ENCODE peak calls at places on chromosomes 13 and 19, in nine cellular contexts. E is ureter; T is BE2C; C is H4; Y is RWPE2; O is activated naive CD4-positive, alpha-beta T cell treated with anti-CD3 and anti-CD28 coated beads, Interleukin-2, amount 50 U/mL, for 16 hours; S is GM12892; J is nephron progenitor cell; A is HEK293T. G is an unnamed sample.
A peak's percentile ranks its signal among the peaks of the same experiment; 100 is the strongest.

GRCh38 chr13:22161871-22162270 is 491.0 kb downstream of the FGF9 start:
- DNase-seq in E (no peak), S (peak; percentile 1), Y (no peak), J (no peak), O (no peak), C (no peak), A (no peak), T (no peak), G (no peak)

GRCh38 chr19:45863840-45864628 is at the start of gene FOXA3:
- DNase-seq in E (no peak), C (no peak), S (peak; percentile 85), O (peak; percentile 63), T (peak; percentile 38), A (peak; percentile 71), Y (no peak), J (peak; percentile 63), G (peak; percentile 94)

GRCh38 chr13:44434441-44435141 is 61.0 kb downstream of the SERP2 start:
- DNase-seq in Y (no peak), O (no peak), T (no peak), J (no peak), S (no peak), E (no peak), A (no peak), C (no peak), G (no peak)

GRCh38 chr19:33247441-33247819 is 21.8 kb upstream of the SLC7A10 start:
- DNase-seq in O (no peak), T (no peak), Y (no peak), E (no peak), A (no peak), J (no peak), S (no peak), C (no peak), G (no peak)

GRCh38 chr19:42532881-42533280 is 4.6 kb upstream of the CEACAM1 start:
- DNase-seq in C (no peak), T (no peak), Y (no peak), O (no peak), E (no peak), A (no peak), J (no peak), S (no peak), G (no peak)

GRCh38 chr19:28737021-28737525 is 475.9 kb downstream of the UQCRFS1 start:
- DNase-seq in A (no peak), J (no peak), Y (no peak), T (no peak), E (no peak), C (no peak), S (no peak), O (no peak), G (no peak)

GRCh38 chr13:35484384-35484783 is 7.9 kb upstream of the MAB21L1 start:
- DNase-seq in S (no peak), O (no peak), T (peak; percentile 54), C (no peak), E (no peak), Y (no peak), A (no peak), J (no peak), G (no peak)

GRCh38 chr19:33260628-33261418 is 35.2 kb upstream of the SLC7A10 start:
- DNase-seq in C (no peak), Y (no peak), A (no peak), J (no peak), E (no peak), O (no peak), T (no peak), S (no peak), G (no peak)

GRCh38 chr13:99501952-99502310 is 659 bp downstream of the TM9SF2 start:
- DNase-seq in E (no peak), O (peak; percentile 22), A (no peak), C (no peak), S (no peak), T (peak; percentile 23), J (peak; percentile 40), Y (no peak), G (no peak)

GRCh38 chr19:3397266-3398022 is 31.1 kb downstream of the NFIC start:
- DNase-seq in S (no peak), E (no peak), Y (no peak), C (no peak), T (no peak), A (no peak), O (no peak), J (no peak), G (peak; percentile 91)

GRCh38 chr13:103236213-103236612 is 170.0 kb upstream of the SLC10A2 start:
- DNase-seq in T (peak; percentile 51), S (no peak), C (peak; percentile 26), Y (no peak), E (no peak), J (no peak), A (no peak), O (no peak), G (no peak)

GRCh38 chr19:33067121-33067520 is 2.4 kb upstream of the RHPN2 start:
- DNase-seq in T (no peak), C (no peak), J (no peak), Y (no peak), O (no peak), S (no peak), A (no peak), E (no peak), G (no peak)

GRCh38 chr13:43936630-43937029 is 56.9 kb downstream of the LACC1 start:
- DNase-seq in S (no peak), E (no peak), O (no peak), T (no peak), J (no peak), Y (no peak), C (no peak), A (no peak), G (no peak)

GRCh38 chr13:106118996-106119395 is 416.5 kb downstream of the EFNB2 start:
- DNase-seq in Y (no peak), E (no peak), T (no peak), O (no peak), A (no peak), C (no peak), S (no peak), J (no peak), G (no peak)

GRCh38 chr19:44777715-44778347 is at the start of gene CBLC:
- DNase-seq in O (no peak), A (no peak), J (peak; percentile 71), E (peak; percentile 92), S (no peak), C (no peak), Y (peak; percentile 97), T (peak; percentile 19), G (no peak)

GRCh38 chr13:59205501-59205900 is 958.2 kb downstream of the DIAPH3 start:
- DNase-seq in C (no peak), A (no peak), J (no peak), O (no peak), Y (no peak), S (no peak), E (no peak), T (no peak), G (no peak)

GRCh38 chr19:18021121-18021755 is 13.3 kb downstream of the ARRDC2 start:
- DNase-seq in C (peak; percentile 82), A (no peak), Y (no peak), T (no peak), O (peak; percentile 64), S (no peak), E (peak; percentile 91), J (no peak), G (no peak)

GRCh38 chr19:2003901-2004300 is 11.6 kb downstream of the BTBD2 start:
- DNase-seq in A (no peak), T (no peak), J (no peak), Y (no peak), E (no peak), C (no peak), S (no peak), O (no peak), G (no peak)